ENCODE peak calls at places on chromosomes 13 and 19, in seven cellular contexts. J is kidney, A is tibial nerve, C is body of pancreas, T is neuronal stem cell, U is pancreas, O is left ventricle myocardium inferior. M is an unnamed sample. For H3K4me1, the result is how much of the 10 kb centered on the place peaks cover.

GRCh38 chr19:39325778-39326680 is 5.4 kb upstream of the LRFN1 start:
- DNase-seq in J (no peak), A (no peak), C (no peak), T (no peak), U (no peak), O (no peak), M (no peak)

GRCh38 chr13:81874253-81874652 is 1533.3 kb upstream of the SPRY2 start:
- DNase-seq in J (no peak), A (no peak), C (no peak), T (no peak), U (no peak), O (no peak), M (no peak)

GRCh38 chr13:106650690-106651205 is 82.8 kb upstream of the ARGLU1 start:
- DNase-seq in J (no peak), A (no peak), C (no peak), T (no peak), U (no peak), O (no peak), M (no peak)

GRCh38 chr13:33611016-33611805 is 206.7 kb upstream of the RFC3 start:
- DNase-seq in J (peak), A (peak), C (peak), T (peak), U (peak), O (peak), M (peak)

GRCh38 chr13:113759525-113760137 is 605 bp downstream of the TMEM255B start:
- DNase-seq in J (no peak), A (peak), C (no peak), T (peak), U (no peak), O (no peak), M (no peak)

GRCh38 chr19:40584007-40584406 is 7.3 kb downstream of the SHKBP1 start:
- DNase-seq in J (no peak), A (no peak), C (no peak), T (no peak), U (no peak), O (no peak), M (no peak)

GRCh38 chr19:52742516-52742915 is 7.7 kb upstream of the ZNF611 start:
- DNase-seq in J (no peak), A (no peak), C (no peak), T (no peak), U (no peak), O (no peak), M (no peak)

GRCh38 chr19:4732680-4733114 is 9.1 kb upstream of the DPP9 start:
- DNase-seq in J (no peak), A (no peak), C (peak), T (peak), U (no peak), O (peak), M (peak)

GRCh38 chr13:74210693-74211393 is 76.6 kb upstream of the KLF12 start:
- DNase-seq in J (no peak), A (peak), C (peak), T (no peak), U (no peak), O (no peak), M (peak)

GRCh38 chr13:51494151-51494550 is 41.3 kb upstream of the INTS6 start:
- DNase-seq in J (no peak), A (no peak), C (no peak), T (no peak), U (no peak), O (no peak), M (no peak)

GRCh38 chr19:33416307-33417215 is 43.1 kb downstream of the CEBPG start:
- DNase-seq in J (peak), A (peak), C (peak), T (peak), U (no peak), O (peak), M (no peak)

GRCh38 chr19:47839913-47840312 is 18.2 kb downstream of the CRX start:
- DNase-seq in J (peak), A (no peak), C (no peak), T (no peak), U (no peak), O (no peak), M (no peak)

GRCh38 chr19:51469162-51469561 is 9.2 kb upstream of the CEACAM18 start:
- DNase-seq in J (no peak), A (no peak), C (no peak), T (no peak), U (no peak), O (no peak), M (no peak)

GRCh38 chr19:575527-576506 is 3.4 kb downstream of the BSG start:
- DNase-seq in J (peak), A (no peak), C (peak), T (no peak), U (no peak), O (peak), M (peak)

GRCh38 chr19:51354742-51355148 is 11.4 kb downstream of the ETFB start:
- DNase-seq in J (no peak), A (no peak), C (no peak), T (peak), U (no peak), O (no peak), M (no peak)

GRCh38 chr13:88461272-88462009 is 790.3 kb downstream of the SLITRK5 start:
- DNase-seq in J (no peak), A (no peak), C (no peak), T (no peak), U (no peak), O (no peak), M (no peak)

GRCh38 chr19:42468273-42468796 is 25.6 kb upstream of the CXCL17 start:
- DNase-seq in J (no peak), A (no peak), C (no peak), T (no peak), U (no peak), O (no peak), M (no peak)

GRCh38 chr13:74288361-74288911 is 154.2 kb upstream of the KLF12 start:
- DNase-seq in J (peak), A (no peak), C (peak), T (peak), U (no peak), O (peak), M (peak)

GRCh38 chr19:41695745-41696144 is 7.7 kb upstream of the CEACAM7 start:
- DNase-seq in J (no peak), A (no peak), C (no peak), T (no peak), U (no peak), O (no peak), M (no peak)

GRCh38 chr19:3135961-3136683 is at the start of gene GNA15:
- DNase-seq in J (peak), A (no peak), C (no peak), T (no peak), U (no peak), O (no peak), M (no peak)

GRCh38 chr19:43699506-43700367 is 16.1 kb upstream of the IRGC start:
- DNase-seq in J (peak), A (no peak), C (peak), T (peak), U (no peak), O (peak), M (no peak)

GRCh38 chr13:44197791-44198770 is 175.5 kb upstream of the SERP2 start:
- DNase-seq in J (no peak), A (no peak), C (no peak), T (no peak), U (no peak), O (no peak), M (no peak)

GRCh38 chr19:47109541-47110375 is 3.8 kb downstream of the ZC3H4 start:
- DNase-seq in J (no peak), A (no peak), C (no peak), T (no peak), U (no peak), O (no peak), M (no peak)

GRCh38 chr19:8698433-8699063 is at the start of gene ACTL9:
- DNase-seq in J (peak), A (no peak), C (no peak), T (no peak), U (no peak), O (no peak), M (no peak)
- H3K4me1 ChIP-seq in J (under half), A (under half), C (under half), T (under half), U (under half), O (under half), M (under half)

GRCh38 chr13:98487016-98487415 is 89.9 kb downstream of the STK24 start:
- DNase-seq in J (no peak), A (no peak), C (no peak), T (no peak), U (no peak), O (no peak), M (no peak)
- H3K27ac ChIP-seq in J (no peak), A (no peak), C (no peak), T (no peak), U (no peak), O (no peak), M (no peak)

DNA sequence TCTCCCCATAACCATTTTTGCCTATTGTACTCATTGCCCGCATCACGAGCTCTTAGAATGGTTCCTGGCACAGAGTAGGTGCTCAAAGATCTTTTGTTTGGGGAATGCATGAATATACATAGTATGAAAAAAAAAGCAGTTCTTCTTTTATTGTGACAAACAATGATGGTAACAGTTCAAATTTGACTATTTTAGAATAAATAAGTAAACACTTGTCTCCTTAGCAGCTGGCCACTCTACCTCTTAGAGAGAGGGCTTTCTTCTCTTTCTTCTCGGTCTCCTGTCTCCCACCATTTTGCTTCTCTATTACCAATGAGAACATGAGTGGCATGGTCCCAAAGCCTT is 652 bp upstream of the SLAIN1 start:
- DNase-seq in J (no peak), A (no peak), C (no peak), T (no peak), U (no peak), O (no peak), M (no peak)
- H3K4me3 ChIP-seq in J (peak), A (peak), C (peak), T (peak), U (peak), O (peak), M (peak)

DNA sequence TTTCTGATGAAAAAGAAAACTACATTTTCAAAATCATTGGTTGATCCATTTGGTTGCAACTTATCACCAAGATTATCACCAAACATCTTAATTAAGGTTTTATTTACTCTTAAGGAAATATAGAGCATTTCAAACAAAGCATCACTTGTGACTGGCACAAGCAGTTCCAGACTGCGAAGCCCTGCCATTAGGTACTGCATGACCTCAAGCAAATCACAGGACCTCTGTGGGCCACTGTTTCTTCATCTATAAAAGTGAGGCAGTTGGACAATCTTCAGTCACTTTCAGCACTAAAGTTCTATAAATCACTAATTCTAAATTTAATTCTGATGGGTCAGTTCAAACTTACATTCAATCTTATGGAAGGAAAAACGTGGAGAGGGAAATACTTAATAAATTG is 2.0 kb downstream of the ELF1 start:
- DNase-seq in J (no peak), A (no peak), C (peak), T (no peak), U (peak), O (no peak), M (peak)
- H3K4me1 ChIP-seq in J (under half), A (half or more), C (half or more), T (under half), U (under half), O (half or more), M (under half)

GRCh38 chr13:23637813-23638212 is 67.6 kb downstream of the TNFRSF19 start:
- DNase-seq in J (no peak), A (no peak), C (no peak), T (no peak), U (no peak), O (peak), M (no peak)
- H3K27ac ChIP-seq in J (no peak), A (no peak), C (no peak), T (no peak), U (no peak), O (peak), M (no peak)

GRCh38 chr19:49387936-49388372 is at the start of gene KASH5:
- DNase-seq in J (peak), A (peak), C (peak), T (no peak), U (peak), O (peak), M (peak)
- H3K4me3 ChIP-seq in J (no peak), A (peak), C (no peak), T (no peak), U (no peak), O (peak), M (no peak)